ENCODE peak calls at places on chromosomes 6 and 20, in seven cellular contexts. Y is SK-MEL-5; E is hippocampal formation; F is GM23338; V is stimulated activated CD4-positive, alpha-beta T cell treated with anti-CD3 and anti-CD28 coated beads, Interleukin-12 subunit alpha, Interleukin-12 subunit beta, amount 100 ng/mL, for 48 hours; H is NAMALWA; K is T-helper 17 cell. A is an unnamed sample.
A peak's percentile ranks its signal among the peaks of the same experiment; 100 is the strongest.

GRCh38 chr6:84222426-84222825 is 5.0 kb downstream of the CEP162 start:
- DNase-seq in Y (no peak), E (no peak), F (no peak), V (no peak), H (no peak), K (no peak), A (no peak)

GRCh38 chr20:13262701-13263335 is 41.7 kb downstream of the ISM1 start:
- DNase-seq in Y (no peak), E (no peak), F (no peak), V (no peak), H (no peak), K (no peak), A (no peak)

GRCh38 chr20:63859166-63859699 is 2.1 kb upstream of the ABHD16B start:
- DNase-seq in Y (no peak), E (no peak), F (no peak), V (no peak), H (no peak), K (no peak), A (no peak)

GRCh38 chr6:128743974-128744765 is 138.8 kb upstream of the LAMA2 start:
- DNase-seq in Y (no peak), E (no peak), F (peak; percentile 87), V (no peak), H (no peak), K (no peak), A (no peak)

GRCh38 chr6:147311218-147311617 is 107.0 kb downstream of the STXBP5 start:
- DNase-seq in Y (no peak), E (no peak), F (no peak), V (no peak), H (no peak), K (no peak), A (no peak)

GRCh38 chr20:5734559-5735137 is 15.6 kb upstream of the SHLD1 start:
- DNase-seq in Y (peak; percentile 31), E (no peak), F (no peak), V (no peak), H (no peak), K (no peak), A (no peak)

GRCh38 chr6:148873154-148873553 is 126.3 kb downstream of the UST start:
- DNase-seq in Y (no peak), E (no peak), F (no peak), V (no peak), H (no peak), K (no peak), A (no peak)

GRCh38 chr6:10891960-10892359 is 5.1 kb downstream of the SYCP2L start:
- DNase-seq in Y (no peak), E (no peak), F (no peak), V (no peak), H (no peak), K (no peak), A (no peak)

GRCh38 chr6:149967591-149967990 is 3.8 kb downstream of the ULBP1 start:
- DNase-seq in Y (no peak), E (no peak), F (no peak), V (no peak), H (no peak), K (no peak), A (no peak)

GRCh38 chr20:44064501-44065400 is 122.2 kb downstream of the JPH2 start:
- DNase-seq in Y (no peak), E (no peak), F (no peak), V (no peak), H (no peak), K (no peak), A (no peak)

GRCh38 chr20:47258745-47259695 is 97.5 kb downstream of the ZMYND8 start:
- DNase-seq in Y (peak; percentile 98), E (no peak), F (no peak), V (no peak), H (peak; percentile 78), K (no peak), A (peak; percentile 89)

GRCh38 chr6:129748901-129749748 is 39.1 kb upstream of the ARHGAP18 start:
- DNase-seq in Y (no peak), E (no peak), F (no peak), V (no peak), H (peak; percentile 25), K (no peak), A (peak; percentile 48)

GRCh38 chr20:41370176-41370575 is 3.6 kb upstream of the EMILIN3 start:
- DNase-seq in Y (no peak), E (no peak), F (no peak), V (no peak), H (no peak), K (no peak), A (peak; percentile 60)

GRCh38 chr6:36765943-36766648 is 68.5 kb downstream of the RAB44 start:
- DNase-seq in Y (peak; percentile 89), E (peak; percentile 82), F (peak; percentile 94), V (peak; percentile 68), H (peak; percentile 95), K (peak; percentile 66), A (peak; percentile 89)

GRCh38 chr20:33693274-33693673 is 7.1 kb upstream of the E2F1 start:
- DNase-seq in Y (no peak), E (no peak), F (no peak), V (no peak), H (no peak), K (no peak), A (no peak)

GRCh38 chr20:48769111-48769879 is 58.5 kb downstream of the PREX1 start:
- DNase-seq in Y (no peak), E (no peak), F (peak; percentile 41), V (peak; percentile 89), H (no peak), K (peak; percentile 76), A (peak; percentile 66)

GRCh38 chr6:46787871-46788270 is 5.3 kb upstream of the MEP1A start:
- DNase-seq in Y (no peak), E (no peak), F (no peak), V (no peak), H (no peak), K (no peak), A (no peak)

GRCh38 chr6:130156908-130157307 is 65.8 kb downstream of the SAMD3 start:
- DNase-seq in Y (no peak), E (no peak), F (no peak), V (no peak), H (no peak), K (no peak), A (no peak)

GRCh38 chr20:17594443-17594842 is 24.6 kb downstream of the DSTN start:
- DNase-seq in Y (no peak), E (no peak), F (peak; percentile 55), V (no peak), H (no peak), K (no peak), A (no peak)

GRCh38 chr6:15017251-15017650 is 228.6 kb upstream of the JARID2 start:
- DNase-seq in Y (no peak), E (no peak), F (peak; percentile 93), V (no peak), H (peak; percentile 50), K (no peak), A (peak; percentile 21)

GRCh38 chr20:53797085-53797484 is 203.4 kb upstream of the ZNF217 start:
- DNase-seq in Y (no peak), E (no peak), F (no peak), V (no peak), H (no peak), K (no peak), A (no peak)

GRCh38 chr6:81977488-81977887 is 225.0 kb upstream of the TENT5A start:
- DNase-seq in Y (no peak), E (no peak), F (no peak), V (no peak), H (no peak), K (no peak), A (no peak)

GRCh38 chr6:161215876-161216615 is 57.8 kb downstream of the AGPAT4 start:
- DNase-seq in Y (no peak), E (no peak), F (no peak), V (no peak), H (no peak), K (no peak), A (no peak)

GRCh38 chr6:161954077-161954476 is 680.2 kb upstream of the AGPAT4 start:
- DNase-seq in Y (no peak), E (no peak), F (no peak), V (no peak), H (no peak), K (no peak), A (no peak)

GRCh38 chr20:64137598-64138031 is 26.6 kb upstream of the MYT1 start:
- DNase-seq in Y (no peak), E (no peak), F (no peak), V (no peak), H (no peak), K (no peak), A (no peak)

GRCh38 chr6:84043555-84043954 is 10.0 kb downstream of the MRAP2 start:
- DNase-seq in Y (no peak), E (no peak), F (no peak), V (no peak), H (no peak), K (no peak), A (no peak)

GRCh38 chr20:46230811-46231282 is 77.5 kb downstream of the CDH22 start:
- DNase-seq in Y (peak; percentile 44), E (no peak), F (peak; percentile 85), V (no peak), H (no peak), K (no peak), A (no peak)

GRCh38 chr6:56798163-56798562 is 155.5 kb upstream of the DST start:
- DNase-seq in Y (no peak), E (no peak), F (no peak), V (no peak), H (no peak), K (no peak), A (no peak)

GRCh38 chr6:129432738-129433137 is 277.2 kb downstream of the ARHGAP18 start:
- DNase-seq in Y (peak; percentile 13), E (no peak), F (peak; percentile 32), V (no peak), H (peak; percentile 16), K (no peak), A (no peak)

GRCh38 chr6:89454300-89454699 is 21.3 kb downstream of the ANKRD6 start:
- DNase-seq in Y (peak; percentile 37), E (no peak), F (no peak), V (no peak), H (peak; percentile 36), K (no peak), A (no peak)